ENCODE peak calls at places on chromosome 18, in nine cellular contexts. One of them, this sample, is unnamed. For H3K9me3, the result is how much of the 10 kb centered on the place peaks cover.

GRCh38 chr18:8948471-8949149 is 153.9 kb upstream of the NDUFV2 start:
- DNase-seq in H1: no peak
- DNase-seq in K562: no peak
- DNase-seq in fibroblast of lung: peak
- DNase-seq in HepG2: no peak
- DNase-seq in neural progenitor cell: no peak
- DNase-seq in GM23248: peak
- DNase-seq in endothelial cell of umbilical vein: no peak
- DNase-seq in HCT116: no peak
- DNase-seq in this sample: peak

GRCh38 chr18:3688682-3689081 is 238.7 kb downstream of the TGIF1 start:
- DNase-seq in GM23248: peak
- DNase-seq in K562: no peak
- DNase-seq in H1: no peak
- DNase-seq in fibroblast of lung: peak
- DNase-seq in HCT116: no peak
- DNase-seq in neural progenitor cell: peak
- DNase-seq in endothelial cell of umbilical vein: no peak
- DNase-seq in HepG2: no peak
- DNase-seq in this sample: peak

GRCh38 chr18:47990981-47991380 is 60.5 kb upstream of the SMAD2 start:
- DNase-seq in fibroblast of lung: no peak
- DNase-seq in HepG2: no peak
- DNase-seq in HCT116: no peak
- DNase-seq in K562: no peak
- DNase-seq in endothelial cell of umbilical vein: no peak
- DNase-seq in neural progenitor cell: no peak
- DNase-seq in GM23248: no peak
- DNase-seq in H1: no peak
- DNase-seq in this sample: no peak

GRCh38 chr18:26215247-26215970 is 10.8 kb upstream of the TAF4B start:
- DNase-seq in HepG2: no peak
- DNase-seq in neural progenitor cell: no peak
- DNase-seq in H1: no peak
- DNase-seq in HCT116: no peak
- DNase-seq in GM23248: no peak
- DNase-seq in fibroblast of lung: no peak
- DNase-seq in K562: no peak
- DNase-seq in endothelial cell of umbilical vein: no peak
- DNase-seq in this sample: no peak

GRCh38 chr18:3129053-3129864 is 90.5 kb downstream of the MYOM1 start:
- DNase-seq in H1: peak
- DNase-seq in neural progenitor cell: peak
- DNase-seq in HepG2: peak
- DNase-seq in K562: peak
- DNase-seq in endothelial cell of umbilical vein: peak
- DNase-seq in GM23248: peak
- DNase-seq in fibroblast of lung: peak
- DNase-seq in HCT116: peak
- DNase-seq in this sample: peak

GRCh38 chr18:78733762-78734613 is 245.6 kb upstream of the SALL3 start:
- DNase-seq in fibroblast of lung: no peak
- DNase-seq in K562: no peak
- DNase-seq in neural progenitor cell: no peak
- DNase-seq in HCT116: no peak
- DNase-seq in GM23248: no peak
- DNase-seq in endothelial cell of umbilical vein: no peak
- DNase-seq in HepG2: no peak
- DNase-seq in H1: no peak
- DNase-seq in this sample: no peak

GRCh38 chr18:52001106-52001505 is 338.9 kb upstream of the DCC start:
- DNase-seq in K562: no peak
- DNase-seq in H1: no peak
- DNase-seq in neural progenitor cell: no peak
- DNase-seq in HepG2: no peak
- DNase-seq in HCT116: no peak
- DNase-seq in endothelial cell of umbilical vein: no peak
- DNase-seq in fibroblast of lung: no peak
- DNase-seq in GM23248: no peak
- DNase-seq in this sample: no peak

GRCh38 chr18:13375302-13376255 is 157.0 kb downstream of the LDLRAD4 start:
- DNase-seq in fibroblast of lung: peak
- DNase-seq in HepG2: no peak
- DNase-seq in HCT116: peak
- DNase-seq in endothelial cell of umbilical vein: peak
- DNase-seq in K562: no peak
- DNase-seq in neural progenitor cell: no peak
- DNase-seq in GM23248: peak
- DNase-seq in H1: no peak
- DNase-seq in this sample: peak

GRCh38 chr18:11077548-11078187 is 71.7 kb downstream of the PIEZO2 start:
- DNase-seq in fibroblast of lung: no peak
- DNase-seq in endothelial cell of umbilical vein: no peak
- DNase-seq in H1: no peak
- DNase-seq in HepG2: no peak
- DNase-seq in HCT116: no peak
- DNase-seq in GM23248: no peak
- DNase-seq in K562: no peak
- DNase-seq in neural progenitor cell: no peak
- DNase-seq in this sample: no peak

GRCh38 chr18:48539406-48540328 is 836 bp downstream of the CTIF start:
- DNase-seq in K562: peak
- DNase-seq in GM23248: peak
- DNase-seq in fibroblast of lung: peak
- DNase-seq in endothelial cell of umbilical vein: peak
- DNase-seq in HCT116: no peak
- DNase-seq in HepG2: no peak
- DNase-seq in neural progenitor cell: peak
- DNase-seq in H1: no peak
- DNase-seq in this sample: peak

GRCh38 chr18:24544141-24544498 is 83.7 kb downstream of the HRH4 start:
- DNase-seq in fibroblast of lung: peak
- DNase-seq in H1: no peak
- DNase-seq in HepG2: peak
- DNase-seq in neural progenitor cell: peak
- DNase-seq in K562: peak
- DNase-seq in GM23248: peak
- DNase-seq in HCT116: peak
- DNase-seq in endothelial cell of umbilical vein: peak
- DNase-seq in this sample: no peak

GRCh38 chr18:45686892-45687611 is 36.9 kb upstream of the SLC14A1 start:
- DNase-seq in K562: no peak
- DNase-seq in HCT116: no peak
- DNase-seq in neural progenitor cell: no peak
- DNase-seq in HepG2: no peak
- DNase-seq in H1: no peak
- DNase-seq in fibroblast of lung: no peak
- DNase-seq in endothelial cell of umbilical vein: no peak
- DNase-seq in GM23248: no peak
- DNase-seq in this sample: no peak

GRCh38 chr18:63697261-63697660 is 5.5 kb upstream of the SERPINB11 start:
- DNase-seq in HepG2: no peak
- DNase-seq in fibroblast of lung: peak
- DNase-seq in HCT116: no peak
- DNase-seq in neural progenitor cell: no peak
- DNase-seq in K562: no peak
- DNase-seq in GM23248: peak
- DNase-seq in endothelial cell of umbilical vein: no peak
- DNase-seq in H1: no peak
- DNase-seq in this sample: peak

GRCh38 chr18:59267511-59268126 is 5.6 kb downstream of the RAX start:
- DNase-seq in HCT116: no peak
- DNase-seq in K562: no peak
- DNase-seq in fibroblast of lung: no peak
- DNase-seq in neural progenitor cell: peak
- DNase-seq in H1: no peak
- DNase-seq in HepG2: no peak
- DNase-seq in GM23248: peak
- DNase-seq in endothelial cell of umbilical vein: no peak
- DNase-seq in this sample: no peak
- TF ChIP-seq EZH2 in HCT116: no peak
- TF ChIP-seq EZH2 in K562: no peak
- TF ChIP-seq EZH2 in fibroblast of lung: no peak
- TF ChIP-seq EZH2 in neural progenitor cell: peak
- TF ChIP-seq EZH2 in H1: no peak
- TF ChIP-seq EZH2 in HepG2: peak
- TF ChIP-seq EZH2 in GM23248: peak
- TF ChIP-seq EZH2 in endothelial cell of umbilical vein: peak
- TF ChIP-seq EZH2 in this sample: peak

GRCh38 chr18:75779910-75780309 is 352.4 kb upstream of the SMIM21 start:
- DNase-seq in endothelial cell of umbilical vein: no peak
- DNase-seq in fibroblast of lung: no peak
- DNase-seq in HCT116: no peak
- DNase-seq in neural progenitor cell: no peak
- DNase-seq in H1: no peak
- DNase-seq in GM23248: no peak
- DNase-seq in K562: no peak
- DNase-seq in HepG2: no peak
- DNase-seq in this sample: no peak

GRCh38 chr18:75783816-75784215 is 356.3 kb upstream of the SMIM21 start:
- DNase-seq in fibroblast of lung: no peak
- DNase-seq in HCT116: no peak
- DNase-seq in GM23248: no peak
- DNase-seq in K562: no peak
- DNase-seq in neural progenitor cell: no peak
- DNase-seq in H1: no peak
- DNase-seq in endothelial cell of umbilical vein: no peak
- DNase-seq in HepG2: no peak
- DNase-seq in this sample: no peak

GRCh38 chr18:75784413-75784812 is 356.9 kb upstream of the SMIM21 start:
- DNase-seq in GM23248: no peak
- DNase-seq in fibroblast of lung: peak
- DNase-seq in K562: no peak
- DNase-seq in HCT116: no peak
- DNase-seq in neural progenitor cell: no peak
- DNase-seq in H1: no peak
- DNase-seq in HepG2: no peak
- DNase-seq in endothelial cell of umbilical vein: no peak
- DNase-seq in this sample: no peak

GRCh38 chr18:75782826-75783225 is 355.3 kb upstream of the SMIM21 start:
- DNase-seq in HCT116: no peak
- DNase-seq in neural progenitor cell: no peak
- DNase-seq in K562: no peak
- DNase-seq in fibroblast of lung: no peak
- DNase-seq in endothelial cell of umbilical vein: no peak
- DNase-seq in HepG2: no peak
- DNase-seq in GM23248: no peak
- DNase-seq in H1: no peak
- DNase-seq in this sample: no peak

DNA sequence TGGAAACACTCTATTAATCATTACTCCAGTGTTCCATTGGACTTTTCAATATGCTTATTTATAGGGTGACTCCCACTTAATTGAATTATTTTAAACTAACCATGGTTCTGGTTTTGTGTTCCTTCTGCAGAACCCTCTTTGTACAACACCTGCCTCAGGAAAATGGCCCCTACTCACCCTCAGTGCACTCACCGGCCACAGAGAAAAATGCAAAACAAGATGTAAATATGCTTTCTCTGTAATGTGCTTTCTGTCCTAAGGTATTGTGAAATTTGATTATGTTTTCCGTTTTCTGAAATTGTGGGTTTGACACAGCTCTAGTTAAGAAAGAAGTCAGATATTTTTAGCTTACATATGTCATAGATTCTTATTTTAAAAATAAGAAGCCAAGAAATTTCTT is 357.7 kb upstream of the SMIM21 start:
- DNase-seq in HepG2: no peak
- DNase-seq in endothelial cell of umbilical vein: no peak
- DNase-seq in H1: no peak
- DNase-seq in fibroblast of lung: no peak
- DNase-seq in HCT116: no peak
- DNase-seq in GM23248: no peak
- DNase-seq in K562: no peak
- DNase-seq in neural progenitor cell: no peak
- DNase-seq in this sample: no peak
- H3K9ac ChIP-seq in HepG2: no peak
- H3K9ac ChIP-seq in endothelial cell of umbilical vein: no peak
- H3K9ac ChIP-seq in H1: no peak
- H3K9ac ChIP-seq in fibroblast of lung: no peak
- H3K9ac ChIP-seq in HCT116: no peak
- H3K9ac ChIP-seq in GM23248: no peak
- H3K9ac ChIP-seq in K562: no peak
- H3K9ac ChIP-seq in neural progenitor cell: no peak
- H3K9ac ChIP-seq in this sample: no peak

DNA sequence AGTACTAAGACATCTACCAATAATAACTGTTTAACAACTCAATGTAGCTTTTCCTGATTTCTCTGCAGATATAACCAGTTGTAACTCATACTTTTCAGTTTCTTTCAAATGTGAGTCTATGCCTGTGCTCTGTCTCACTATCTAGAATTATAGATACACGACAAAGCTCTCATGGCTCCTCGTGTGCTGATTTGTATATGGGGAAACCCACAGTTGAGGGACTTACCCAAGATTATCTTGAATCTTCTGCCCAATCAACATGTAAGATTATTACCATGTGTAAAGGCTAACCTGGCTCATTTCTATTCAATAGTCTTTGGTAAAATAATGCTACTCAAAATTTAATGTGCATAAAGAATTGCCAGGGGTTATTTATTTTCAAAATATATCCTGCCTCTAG is 554.4 kb downstream of the FBXO15 start:
- DNase-seq in HepG2: no peak
- DNase-seq in GM23248: no peak
- DNase-seq in HCT116: no peak
- DNase-seq in K562: no peak
- DNase-seq in H1: no peak
- DNase-seq in neural progenitor cell: no peak
- DNase-seq in fibroblast of lung: no peak
- DNase-seq in endothelial cell of umbilical vein: no peak
- DNase-seq in this sample: no peak
- H3K9me3 ChIP-seq in HepG2: under half
- H3K9me3 ChIP-seq in GM23248: under half
- H3K9me3 ChIP-seq in HCT116: under half
- H3K9me3 ChIP-seq in K562: under half
- H3K9me3 ChIP-seq in H1: under half
- H3K9me3 ChIP-seq in neural progenitor cell: under half
- H3K9me3 ChIP-seq in fibroblast of lung: under half
- H3K9me3 ChIP-seq in endothelial cell of umbilical vein: under half
- H3K9me3 ChIP-seq in this sample: under half

DNA sequence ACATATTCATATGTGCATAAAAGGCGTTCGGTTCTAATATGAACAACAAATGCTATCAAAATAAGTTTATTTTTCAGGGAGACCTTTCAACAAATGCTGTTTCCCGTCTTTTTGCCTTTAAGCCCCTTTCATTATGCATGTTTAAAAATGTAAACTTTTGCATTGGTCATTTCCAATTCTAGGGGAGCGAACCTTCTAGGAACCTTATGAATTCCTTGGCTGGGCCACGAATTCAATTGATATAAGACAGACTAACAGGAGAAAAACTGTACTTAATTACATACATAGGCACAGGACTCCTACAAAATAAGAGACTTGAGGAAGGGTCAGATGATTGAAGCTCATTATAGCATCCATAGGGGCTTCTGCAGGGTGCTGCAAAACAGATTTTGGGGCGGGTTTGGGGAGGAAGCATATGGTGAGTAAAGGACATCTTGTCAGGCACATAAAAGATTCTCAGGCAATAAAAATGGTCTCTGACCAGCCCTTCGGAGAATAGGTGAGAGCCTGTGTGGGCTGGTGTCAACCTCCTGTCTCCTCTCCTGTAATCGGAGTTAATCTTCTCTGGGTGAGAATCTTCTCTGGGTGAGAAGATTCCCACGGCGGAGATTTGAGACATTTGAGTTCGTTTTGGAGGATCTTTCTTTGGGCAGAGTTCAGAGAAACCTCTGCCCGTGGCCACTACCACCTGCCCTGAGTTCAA is 1.7 kb downstream of the TNFRSF11A start:
- DNase-seq in endothelial cell of umbilical vein: no peak
- DNase-seq in H1: no peak
- DNase-seq in neural progenitor cell: no peak
- DNase-seq in GM23248: peak
- DNase-seq in fibroblast of lung: no peak
- DNase-seq in K562: no peak
- DNase-seq in HCT116: no peak
- DNase-seq in HepG2: no peak
- DNase-seq in this sample: no peak
- TF ChIP-seq EZH2 in endothelial cell of umbilical vein: no peak
- TF ChIP-seq EZH2 in H1: no peak
- TF ChIP-seq EZH2 in neural progenitor cell: peak
- TF ChIP-seq EZH2 in GM23248: no peak
- TF ChIP-seq EZH2 in fibroblast of lung: no peak
- TF ChIP-seq EZH2 in K562: no peak
- TF ChIP-seq EZH2 in HCT116: no peak
- TF ChIP-seq EZH2 in HepG2: no peak
- TF ChIP-seq EZH2 in this sample: no peak

This sample was measured in astrocyte.